ENCODE peak calls at places on chromosome 21, in six cellular contexts. One of them, this sample, is unnamed.

GRCh38 chr21:45302082-45303061 is 14.7 kb upstream of the POFUT2 start:
- DNase-seq in tibial nerve: peak
- DNase-seq in AG04450: no peak
- DNase-seq in IMR-90: no peak
- DNase-seq in psoas muscle: peak
- DNase-seq in lower lobe of right lung: peak
- DNase-seq in this sample: peak

GRCh38 chr21:36704958-36705678 is 6.2 kb downstream of the SIM2 start:
- DNase-seq in tibial nerve: no peak
- DNase-seq in AG04450: no peak
- DNase-seq in IMR-90: peak
- DNase-seq in psoas muscle: no peak
- DNase-seq in lower lobe of right lung: no peak
- DNase-seq in this sample: no peak

GRCh38 chr21:44802396-44803153 is 955 bp upstream of the UBE2G2 start:
- DNase-seq in tibial nerve: no peak
- DNase-seq in AG04450: no peak
- DNase-seq in IMR-90: no peak
- DNase-seq in psoas muscle: no peak
- DNase-seq in lower lobe of right lung: no peak
- DNase-seq in this sample: no peak

GRCh38 chr21:45479691-45480675 is 62.3 kb downstream of the SLC19A1 start:
- DNase-seq in tibial nerve: no peak
- DNase-seq in AG04450: no peak
- DNase-seq in IMR-90: no peak
- DNase-seq in psoas muscle: peak
- DNase-seq in lower lobe of right lung: no peak
- DNase-seq in this sample: no peak

GRCh38 chr21:25518491-25518911 is 88.8 kb downstream of the MRPL39 start:
- DNase-seq in tibial nerve: no peak
- DNase-seq in AG04450: no peak
- DNase-seq in IMR-90: no peak
- DNase-seq in psoas muscle: no peak
- DNase-seq in lower lobe of right lung: no peak
- DNase-seq in this sample: no peak

GRCh38 chr21:31283025-31283424 is 61.0 kb downstream of the TIAM1 start:
- DNase-seq in tibial nerve: no peak
- DNase-seq in AG04450: no peak
- DNase-seq in IMR-90: no peak
- DNase-seq in psoas muscle: no peak
- DNase-seq in lower lobe of right lung: no peak
- DNase-seq in this sample: no peak

GRCh38 chr21:37489553-37489952 is 123.0 kb downstream of the DYRK1A start:
- DNase-seq in tibial nerve: no peak
- DNase-seq in AG04450: no peak
- DNase-seq in IMR-90: no peak
- DNase-seq in psoas muscle: no peak
- DNase-seq in lower lobe of right lung: no peak
- DNase-seq in this sample: peak

GRCh38 chr21:39098696-39099111 is 84.5 kb downstream of the PSMG1 start:
- DNase-seq in tibial nerve: no peak
- DNase-seq in AG04450: no peak
- DNase-seq in IMR-90: no peak
- DNase-seq in psoas muscle: no peak
- DNase-seq in lower lobe of right lung: no peak
- DNase-seq in this sample: no peak

GRCh38 chr21:39221282-39221996 is 38.2 kb upstream of the PSMG1 start:
- DNase-seq in tibial nerve: no peak
- DNase-seq in AG04450: no peak
- DNase-seq in IMR-90: no peak
- DNase-seq in psoas muscle: no peak
- DNase-seq in lower lobe of right lung: peak
- DNase-seq in this sample: no peak

GRCh38 chr21:14567557-14568279 is 21.6 kb upstream of the SAMSN1 start:
- DNase-seq in tibial nerve: no peak
- DNase-seq in AG04450: no peak
- DNase-seq in IMR-90: no peak
- DNase-seq in psoas muscle: no peak
- DNase-seq in lower lobe of right lung: no peak
- DNase-seq in this sample: no peak

GRCh38 chr21:15522148-15522547 is 207.6 kb upstream of the USP25 start:
- DNase-seq in tibial nerve: no peak
- DNase-seq in AG04450: no peak
- DNase-seq in IMR-90: no peak
- DNase-seq in psoas muscle: no peak
- DNase-seq in lower lobe of right lung: no peak
- DNase-seq in this sample: no peak

GRCh38 chr21:41361786-41362604 is at the start of gene MX2:
- DNase-seq in tibial nerve: peak
- DNase-seq in AG04450: peak
- DNase-seq in IMR-90: peak
- DNase-seq in psoas muscle: peak
- DNase-seq in lower lobe of right lung: peak
- DNase-seq in this sample: peak

GRCh38 chr21:26925122-26925521 is 41.8 kb downstream of the ADAMTS5 start:
- DNase-seq in tibial nerve: no peak
- DNase-seq in AG04450: no peak
- DNase-seq in IMR-90: no peak
- DNase-seq in psoas muscle: no peak
- DNase-seq in lower lobe of right lung: no peak
- DNase-seq in this sample: no peak

GRCh38 chr21:42669069-42669468 is 15.6 kb downstream of the PDE9A start:
- DNase-seq in tibial nerve: no peak
- DNase-seq in AG04450: no peak
- DNase-seq in IMR-90: no peak
- DNase-seq in psoas muscle: no peak
- DNase-seq in lower lobe of right lung: no peak
- DNase-seq in this sample: peak

GRCh38 chr21:24428539-24429186 is 1178.6 kb downstream of the MRPL39 start:
- DNase-seq in tibial nerve: no peak
- DNase-seq in AG04450: no peak
- DNase-seq in IMR-90: no peak
- DNase-seq in psoas muscle: no peak
- DNase-seq in lower lobe of right lung: no peak
- DNase-seq in this sample: no peak

GRCh38 chr21:45841033-45841432 is 140.5 kb upstream of the COL6A1 start:
- DNase-seq in tibial nerve: no peak
- DNase-seq in AG04450: no peak
- DNase-seq in IMR-90: no peak
- DNase-seq in psoas muscle: no peak
- DNase-seq in lower lobe of right lung: no peak
- DNase-seq in this sample: no peak

GRCh38 chr21:25528511-25528910 is 78.8 kb downstream of the MRPL39 start:
- DNase-seq in tibial nerve: no peak
- DNase-seq in AG04450: no peak
- DNase-seq in IMR-90: no peak
- DNase-seq in psoas muscle: no peak
- DNase-seq in lower lobe of right lung: no peak
- DNase-seq in this sample: no peak

GRCh38 chr21:36035381-36035791 is 24.9 kb downstream of the SETD4 start:
- DNase-seq in tibial nerve: no peak
- DNase-seq in AG04450: no peak
- DNase-seq in IMR-90: no peak
- DNase-seq in psoas muscle: no peak
- DNase-seq in lower lobe of right lung: no peak
- DNase-seq in this sample: no peak

GRCh38 chr21:39314155-39315027 is 959 bp upstream of the BRWD1 start:
- DNase-seq in tibial nerve: peak
- DNase-seq in AG04450: no peak
- DNase-seq in IMR-90: peak
- DNase-seq in psoas muscle: peak
- DNase-seq in lower lobe of right lung: peak
- DNase-seq in this sample: peak

GRCh38 chr21:42583150-42583991 is 69.7 kb downstream of the SLC37A1 start:
- DNase-seq in tibial nerve: no peak
- DNase-seq in AG04450: no peak
- DNase-seq in IMR-90: no peak
- DNase-seq in psoas muscle: no peak
- DNase-seq in lower lobe of right lung: no peak
- DNase-seq in this sample: no peak

GRCh38 chr21:39108291-39109162 is 74.7 kb downstream of the PSMG1 start:
- DNase-seq in tibial nerve: no peak
- DNase-seq in AG04450: no peak
- DNase-seq in IMR-90: no peak
- DNase-seq in psoas muscle: no peak
- DNase-seq in lower lobe of right lung: no peak
- DNase-seq in this sample: no peak

GRCh38 chr21:44093761-44094160 is 13.4 kb upstream of the PWP2 start:
- DNase-seq in tibial nerve: no peak
- DNase-seq in AG04450: no peak
- DNase-seq in IMR-90: no peak
- DNase-seq in psoas muscle: no peak
- DNase-seq in lower lobe of right lung: no peak
- DNase-seq in this sample: no peak

DNA sequence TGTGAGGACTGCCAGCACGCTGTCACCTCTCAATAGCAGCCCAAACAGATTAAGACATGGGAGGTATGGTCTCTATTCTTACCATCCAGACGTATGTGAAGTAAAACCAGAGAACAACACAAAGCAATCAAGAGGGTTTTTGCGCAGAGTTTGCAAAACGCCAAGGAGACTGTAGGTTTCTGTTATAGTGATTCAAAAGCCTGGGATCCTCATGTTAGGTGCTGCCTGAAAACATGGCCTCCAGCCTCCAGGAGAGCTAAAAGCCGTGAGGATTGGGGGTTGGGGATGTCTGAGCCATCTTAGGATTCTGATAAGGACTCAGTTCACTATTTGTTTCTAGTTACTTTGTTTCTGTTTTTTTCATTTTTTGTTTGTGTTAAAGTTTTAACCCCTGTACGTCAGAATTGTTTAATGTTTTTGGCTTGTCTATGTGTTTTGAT is 4.2 kb upstream of the CCT8 start:
- DNase-seq in tibial nerve: no peak
- DNase-seq in AG04450: no peak
- DNase-seq in IMR-90: peak
- DNase-seq in psoas muscle: no peak
- DNase-seq in lower lobe of right lung: no peak
- DNase-seq in this sample: peak
- H3K4me3 ChIP-seq in tibial nerve: peak
- H3K4me3 ChIP-seq in AG04450: peak
- H3K4me3 ChIP-seq in IMR-90: peak
- H3K4me3 ChIP-seq in psoas muscle: peak
- H3K4me3 ChIP-seq in lower lobe of right lung: peak
- H3K4me3 ChIP-seq in this sample: peak

GRCh38 chr21:32411366-32412161 is 942 bp upstream of the EVA1C start:
- DNase-seq in tibial nerve: peak
- DNase-seq in AG04450: no peak
- DNase-seq in IMR-90: peak
- DNase-seq in psoas muscle: peak
- DNase-seq in lower lobe of right lung: peak
- DNase-seq in this sample: peak

GRCh38 chr21:32410916-32411315 is 1.6 kb upstream of the EVA1C start:
- DNase-seq in tibial nerve: no peak
- DNase-seq in AG04450: no peak
- DNase-seq in IMR-90: no peak
- DNase-seq in psoas muscle: no peak
- DNase-seq in lower lobe of right lung: no peak
- DNase-seq in this sample: no peak

GRCh38 chr21:32413697-32414578 is 1.4 kb downstream of the EVA1C start:
- DNase-seq in tibial nerve: peak
- DNase-seq in AG04450: no peak
- DNase-seq in IMR-90: no peak
- DNase-seq in psoas muscle: peak
- DNase-seq in lower lobe of right lung: peak
- DNase-seq in this sample: peak

GRCh38 chr21:32412998-32413504 is 545 bp downstream of the EVA1C start:
- DNase-seq in tibial nerve: peak
- DNase-seq in AG04450: no peak
- DNase-seq in IMR-90: no peak
- DNase-seq in psoas muscle: peak
- DNase-seq in lower lobe of right lung: peak
- DNase-seq in this sample: peak

GRCh38 chr21:32412162-32412997 is at the start of gene EVA1C:
- DNase-seq in tibial nerve: peak
- DNase-seq in AG04450: no peak
- DNase-seq in IMR-90: peak
- DNase-seq in psoas muscle: peak
- DNase-seq in lower lobe of right lung: peak
- DNase-seq in this sample: peak
- TF ChIP-seq CTCF in tibial nerve: peak
- TF ChIP-seq CTCF in AG04450: no peak
- TF ChIP-seq CTCF in IMR-90: peak
- TF ChIP-seq CTCF in psoas muscle: peak
- TF ChIP-seq CTCF in lower lobe of right lung: no peak
- TF ChIP-seq CTCF in this sample: no peak

GRCh38 chr21:33915368-33916199 is at the start of gene ATP5PO:
- DNase-seq in tibial nerve: peak
- DNase-seq in AG04450: peak
- DNase-seq in IMR-90: peak
- DNase-seq in psoas muscle: peak
- DNase-seq in lower lobe of right lung: peak
- DNase-seq in this sample: peak

GRCh38 chr21:33917421-33917820 is 1.8 kb upstream of the ATP5PO start:
- DNase-seq in tibial nerve: no peak
- DNase-seq in AG04450: no peak
- DNase-seq in IMR-90: no peak
- DNase-seq in psoas muscle: no peak
- DNase-seq in lower lobe of right lung: no peak
- DNase-seq in this sample: no peak

GRCh38 chr21:33914188-33914587 is 1.4 kb downstream of the ATP5PO start:
- DNase-seq in tibial nerve: no peak
- DNase-seq in AG04450: no peak
- DNase-seq in IMR-90: no peak
- DNase-seq in psoas muscle: no peak
- DNase-seq in lower lobe of right lung: no peak
- DNase-seq in this sample: no peak

GRCh38 chr21:33916200-33916567 is 580 bp upstream of the ATP5PO start:
- DNase-seq in tibial nerve: no peak
- DNase-seq in AG04450: no peak
- DNase-seq in IMR-90: no peak
- DNase-seq in psoas muscle: no peak
- DNase-seq in lower lobe of right lung: no peak
- DNase-seq in this sample: no peak
- H3K4me3 ChIP-seq in tibial nerve: peak
- H3K4me3 ChIP-seq in AG04450: peak
- H3K4me3 ChIP-seq in IMR-90: peak
- H3K4me3 ChIP-seq in psoas muscle: peak
- H3K4me3 ChIP-seq in lower lobe of right lung: peak
- H3K4me3 ChIP-seq in this sample: peak

DNA sequence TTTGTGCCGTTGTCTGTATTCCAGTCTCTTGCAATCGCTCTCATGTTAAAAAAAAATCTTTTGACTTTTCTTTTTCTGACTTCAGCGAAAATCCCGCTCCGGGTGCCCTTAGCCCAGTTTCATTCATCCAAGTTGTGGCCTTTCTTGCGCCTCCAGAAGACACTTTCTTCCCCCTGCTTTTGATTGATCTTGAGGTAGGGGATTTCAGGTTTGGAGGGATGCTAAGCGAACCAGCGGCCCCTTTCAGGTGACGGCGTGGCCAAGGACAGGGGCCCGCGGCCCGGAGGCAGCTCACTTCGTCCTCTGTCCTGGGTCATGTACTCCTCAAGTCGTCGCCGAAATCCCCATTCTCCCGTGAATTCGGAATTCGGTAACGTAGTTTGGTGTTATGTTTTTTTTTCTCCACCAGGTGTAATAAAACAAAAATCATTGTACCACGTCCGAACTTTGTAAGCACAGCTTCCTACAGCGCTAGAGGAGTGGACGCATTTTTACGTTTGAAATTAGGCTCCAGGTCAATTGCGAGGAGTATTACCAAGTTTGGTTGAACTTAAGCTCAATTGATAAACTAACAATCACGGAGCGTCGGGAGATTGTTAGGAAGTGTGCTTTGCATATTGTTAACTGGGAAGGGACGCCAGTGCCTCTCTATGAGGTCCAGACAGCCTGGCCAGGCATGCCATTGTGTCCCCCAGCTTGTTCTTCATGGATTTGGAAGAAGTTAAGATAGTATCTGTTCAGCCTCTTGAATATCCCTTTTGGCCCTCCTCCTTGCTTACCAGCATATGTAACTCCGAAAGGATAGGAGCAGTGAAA is 1.1 kb downstream of the MRPS6 start:
- DNase-seq in tibial nerve: no peak
- DNase-seq in AG04450: no peak
- DNase-seq in IMR-90: no peak
- DNase-seq in psoas muscle: no peak
- DNase-seq in lower lobe of right lung: no peak
- DNase-seq in this sample: peak
- TF ChIP-seq CTCF in tibial nerve: no peak
- TF ChIP-seq CTCF in AG04450: no peak
- TF ChIP-seq CTCF in IMR-90: no peak
- TF ChIP-seq CTCF in psoas muscle: no peak
- TF ChIP-seq CTCF in lower lobe of right lung: no peak
- TF ChIP-seq CTCF in this sample: no peak